ENCODE peak calls at places on chromosomes 12 and 14, in ten cellular contexts. J is heart right ventricle, D is cardiac muscle cell, V is GM13976, A is tibial artery, X is lower leg skin, C is omental fat pad, L is cardiac fibroblast, R is GM12865, F is GM10248. H is an unnamed sample.

GRCh38 chr12:51678086-51678724 is 87.2 kb downstream of the SCN8A start:
- DNase-seq in X (no peak), V (peak), A (no peak), F (peak), J (no peak), C (no peak), D (peak), R (peak), L (peak), H (no peak)

GRCh38 chr14:38867561-38868150 is 235.4 kb downstream of the SEC23A start:
- DNase-seq in L (peak), X (peak), V (peak), F (peak), R (peak), A (peak), J (peak), D (peak), C (peak), H (no peak)

GRCh38 chr14:50602035-50602434 is 42.1 kb downstream of the ATL1 start:
- DNase-seq in R (no peak), V (no peak), A (no peak), C (no peak), F (no peak), D (no peak), J (no peak), X (no peak), L (no peak), H (no peak)

GRCh38 chr12:45122776-45123380 is 72.0 kb upstream of the DBX2 start:
- DNase-seq in J (no peak), C (no peak), X (no peak), A (no peak), F (no peak), D (peak), L (peak), V (no peak), R (peak), H (no peak)

GRCh38 chr14:72089625-72090024 is 157.4 kb downstream of the RGS6 start:
- DNase-seq in V (no peak), R (no peak), D (no peak), J (no peak), L (no peak), X (no peak), A (no peak), F (no peak), C (no peak), H (no peak)

GRCh38 chr14:35818346-35819115 is 7.6 kb upstream of the BRMS1L start:
- DNase-seq in D (peak), R (peak), J (no peak), C (no peak), A (no peak), F (peak), V (peak), L (peak), X (no peak), H (no peak)

GRCh38 chr14:39576258-39576657 is 144.0 kb upstream of the FBXO33 start:
- DNase-seq in X (no peak), A (no peak), V (no peak), L (no peak), F (no peak), R (no peak), J (no peak), D (no peak), C (no peak), H (no peak)

GRCh38 chr14:75654127-75654732 is 6.4 kb downstream of the ERG28 start:
- DNase-seq in D (peak), R (peak), J (peak), X (peak), C (peak), A (peak), V (peak), L (peak), F (peak), H (peak)

GRCh38 chr12:48820406-48820805 is 2.1 kb downstream of the CACNB3 start:
- DNase-seq in X (no peak), V (no peak), J (no peak), D (peak), C (no peak), A (no peak), F (no peak), L (no peak), R (no peak), H (no peak)

GRCh38 chr12:48817957-48818830 is at the start of gene CACNB3:
- DNase-seq in A (peak), X (peak), V (peak), L (peak), D (peak), J (peak), F (peak), R (peak), C (peak), H (peak)

GRCh38 chr12:48819986-48820385 is 1.7 kb downstream of the CACNB3 start:
- DNase-seq in F (no peak), D (no peak), C (no peak), X (no peak), J (no peak), V (no peak), R (no peak), A (no peak), L (no peak), H (no peak)

GRCh38 chr12:48816148-48816854 is 2.0 kb upstream of the CACNB3 start:
- DNase-seq in J (no peak), F (no peak), A (no peak), R (no peak), V (no peak), C (no peak), X (no peak), L (peak), D (peak), H (no peak)

GRCh38 chr12:48818831-48819590 is 715 bp downstream of the CACNB3 start:
- DNase-seq in R (no peak), X (no peak), L (no peak), A (no peak), F (no peak), J (no peak), D (peak), V (peak), C (no peak), H (peak)
- TF ChIP-seq CTCF in R (no peak), X (no peak), L (peak), A (no peak), F (peak), J (no peak), D (peak), V (peak), C (no peak), H (no peak)

GRCh38 chr12:18224745-18225144 is 36.6 kb upstream of the PIK3C2G start:
- DNase-seq in C (no peak), A (no peak), L (peak), R (peak), J (no peak), F (no peak), V (peak), X (no peak), D (peak), H (no peak)
- TF ChIP-seq CTCF in C (no peak), A (peak), L (peak), R (peak), J (peak), F (peak), V (peak), X (no peak), D (peak), H (no peak)

GRCh38 chr12:84502907-84503787 is 409.5 kb downstream of the SLC6A15 start:
- DNase-seq in D (peak), F (peak), R (peak), V (peak), J (no peak), C (no peak), L (peak), A (no peak), X (no peak), H (no peak)

GRCh38 chr12:84502180-84502857 is 410.3 kb downstream of the SLC6A15 start:
- DNase-seq in F (no peak), D (no peak), X (no peak), A (no peak), J (no peak), L (no peak), C (no peak), V (no peak), R (no peak), H (no peak)

GRCh38 chr12:84492381-84492883 is 420.2 kb downstream of the SLC6A15 start:
- DNase-seq in R (no peak), V (no peak), J (no peak), D (no peak), X (no peak), C (no peak), L (no peak), A (no peak), F (no peak), H (no peak)

GRCh38 chr12:84497819-84498218 is 414.8 kb downstream of the SLC6A15 start:
- DNase-seq in A (no peak), R (peak), V (no peak), F (no peak), L (peak), D (peak), X (no peak), J (no peak), C (no peak), H (no peak)
- TF ChIP-seq CTCF in A (no peak), R (peak), V (peak), F (no peak), L (no peak), D (peak), X (no peak), J (no peak), C (no peak), H (no peak)

GRCh38 chr12:19972325-19973288 is 395.7 kb upstream of the PDE3A start:
- DNase-seq in R (peak), F (no peak), X (no peak), J (no peak), D (no peak), V (no peak), L (no peak), C (no peak), A (no peak), H (no peak)

GRCh38 chr12:19971881-19972280 is 396.5 kb upstream of the PDE3A start:
- DNase-seq in C (no peak), J (no peak), D (no peak), V (no peak), F (no peak), X (no peak), R (no peak), L (no peak), A (no peak), H (no peak)

GRCh38 chr12:19970116-19970515 is 398.2 kb upstream of the PDE3A start:
- DNase-seq in D (peak), X (no peak), J (no peak), R (no peak), C (no peak), F (no peak), L (peak), V (no peak), A (no peak), H (no peak)

GRCh38 chr12:19970826-19971225 is 397.5 kb upstream of the PDE3A start:
- DNase-seq in J (no peak), F (no peak), L (no peak), X (no peak), C (no peak), D (no peak), A (no peak), V (no peak), R (no peak), H (no peak)

DNA sequence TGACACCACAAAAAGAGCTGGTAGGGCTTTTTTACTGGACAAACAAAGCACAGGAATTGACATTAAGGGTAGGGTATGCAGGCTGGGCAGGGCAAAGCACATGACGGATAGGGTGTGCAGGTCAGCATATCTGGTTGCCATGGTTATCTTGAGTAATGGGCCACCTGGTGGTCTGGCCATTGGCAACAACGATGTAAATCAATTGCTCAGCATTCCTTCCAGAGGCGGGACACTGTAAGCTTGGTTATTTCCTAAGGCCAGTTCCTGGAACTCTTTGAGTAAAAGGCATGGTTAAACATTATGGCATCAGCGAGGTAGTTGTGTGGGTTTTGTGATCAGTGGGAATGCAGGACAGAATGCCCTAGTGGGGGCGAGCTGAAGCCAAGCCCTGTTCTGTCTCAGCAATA is 396.9 kb upstream of the PDE3A start:
- DNase-seq in F (no peak), V (no peak), C (no peak), J (no peak), L (peak), R (no peak), X (no peak), D (no peak), A (no peak), H (no peak)
- TF ChIP-seq CTCF in F (peak), V (no peak), C (no peak), J (no peak), L (no peak), R (no peak), X (no peak), D (no peak), A (no peak), H (no peak)

DNA sequence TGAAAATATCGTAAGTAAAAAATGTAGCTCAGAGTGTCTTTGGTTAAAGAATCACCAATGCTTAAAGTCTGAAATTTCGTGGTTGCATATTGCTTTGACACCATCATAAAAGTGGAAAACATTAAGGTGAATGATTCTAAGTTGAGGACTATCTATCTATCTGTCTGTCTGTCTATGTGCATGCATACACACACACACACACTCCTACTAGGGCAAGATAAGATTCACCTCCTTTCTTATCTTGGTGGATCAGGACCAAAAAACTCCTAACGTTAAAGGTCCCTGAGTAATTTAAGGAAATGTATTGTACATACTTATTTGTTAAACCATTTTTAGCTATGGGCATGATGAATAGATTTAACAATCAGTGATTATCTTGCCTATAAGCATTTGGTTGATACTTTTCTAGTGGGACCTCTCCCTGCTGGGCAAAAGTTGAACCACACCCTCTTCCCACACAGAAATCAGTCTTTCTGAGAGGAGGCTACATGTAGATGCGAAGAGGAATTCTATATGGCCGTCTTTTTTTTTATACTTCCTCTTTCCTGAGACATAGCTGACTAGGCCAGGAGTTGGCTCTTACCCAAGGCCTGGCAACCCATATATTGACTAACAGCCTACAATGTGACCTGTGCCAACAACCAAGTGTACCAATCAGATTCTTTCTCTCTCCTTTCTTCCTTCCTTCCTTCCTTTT is 19.3 kb upstream of the LLPH start:
- DNase-seq in V (no peak), J (no peak), F (no peak), X (no peak), R (no peak), L (peak), D (peak), C (no peak), A (no peak), H (no peak)
- TF ChIP-seq CTCF in V (no peak), J (peak), F (no peak), X (no peak), R (no peak), L (peak), D (peak), C (no peak), A (no peak), H (no peak)

DNA sequence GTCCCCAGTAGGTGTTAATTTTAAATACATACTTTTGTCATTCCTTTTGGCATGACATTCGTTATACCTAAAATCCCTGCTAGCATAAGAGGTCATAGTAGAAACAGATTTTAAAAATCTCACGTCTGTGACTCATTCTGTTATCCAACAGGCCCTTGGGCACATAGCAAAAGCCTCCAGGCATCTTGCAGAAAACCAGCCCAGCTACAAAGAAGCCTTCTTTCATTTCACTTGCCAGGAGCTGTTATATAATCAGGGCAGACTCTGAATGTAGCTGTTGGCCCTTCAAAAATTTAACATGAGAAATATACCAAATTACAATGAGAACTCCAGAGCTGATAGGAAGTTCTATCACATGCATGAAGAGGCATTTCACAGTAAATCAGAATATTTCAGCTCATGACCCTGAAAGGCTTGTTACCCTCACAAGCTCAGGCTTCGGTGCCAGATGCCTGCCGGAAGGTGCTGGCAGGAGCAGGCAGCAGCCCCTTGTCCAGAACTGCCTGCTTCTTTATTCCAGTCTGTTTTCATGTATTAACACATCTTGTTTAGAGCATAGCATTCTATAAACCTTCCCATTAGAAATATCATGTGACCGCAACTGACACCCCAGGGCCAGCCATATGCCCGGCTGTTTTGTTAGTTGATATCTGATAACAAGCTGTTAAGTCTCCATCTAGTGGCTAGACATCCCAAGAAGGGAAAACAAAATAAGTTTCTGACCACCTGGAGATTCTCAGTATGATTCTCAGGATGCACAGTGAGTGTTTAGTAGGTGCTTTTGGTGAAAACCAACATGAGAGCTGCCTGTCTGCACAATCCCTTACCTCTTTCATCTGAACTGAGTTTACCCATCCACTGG is 17.8 kb downstream of the E2F7 start:
- DNase-seq in C (no peak), L (peak), D (no peak), V (no peak), R (no peak), X (no peak), F (no peak), J (no peak), A (no peak), H (no peak)
- TF ChIP-seq CTCF in C (no peak), L (no peak), D (no peak), V (peak), R (no peak), X (no peak), F (no peak), J (no peak), A (no peak), H (no peak)

GRCh38 chr14:71022015-71022919 is 115.0 kb downstream of the PCNX1 start:
- DNase-seq in V (no peak), X (no peak), J (no peak), D (no peak), C (no peak), R (no peak), A (no peak), L (no peak), F (no peak), H (no peak)
- TF ChIP-seq CTCF in V (no peak), X (no peak), J (no peak), D (no peak), C (no peak), R (no peak), A (no peak), L (no peak), F (no peak), H (no peak)

DNA sequence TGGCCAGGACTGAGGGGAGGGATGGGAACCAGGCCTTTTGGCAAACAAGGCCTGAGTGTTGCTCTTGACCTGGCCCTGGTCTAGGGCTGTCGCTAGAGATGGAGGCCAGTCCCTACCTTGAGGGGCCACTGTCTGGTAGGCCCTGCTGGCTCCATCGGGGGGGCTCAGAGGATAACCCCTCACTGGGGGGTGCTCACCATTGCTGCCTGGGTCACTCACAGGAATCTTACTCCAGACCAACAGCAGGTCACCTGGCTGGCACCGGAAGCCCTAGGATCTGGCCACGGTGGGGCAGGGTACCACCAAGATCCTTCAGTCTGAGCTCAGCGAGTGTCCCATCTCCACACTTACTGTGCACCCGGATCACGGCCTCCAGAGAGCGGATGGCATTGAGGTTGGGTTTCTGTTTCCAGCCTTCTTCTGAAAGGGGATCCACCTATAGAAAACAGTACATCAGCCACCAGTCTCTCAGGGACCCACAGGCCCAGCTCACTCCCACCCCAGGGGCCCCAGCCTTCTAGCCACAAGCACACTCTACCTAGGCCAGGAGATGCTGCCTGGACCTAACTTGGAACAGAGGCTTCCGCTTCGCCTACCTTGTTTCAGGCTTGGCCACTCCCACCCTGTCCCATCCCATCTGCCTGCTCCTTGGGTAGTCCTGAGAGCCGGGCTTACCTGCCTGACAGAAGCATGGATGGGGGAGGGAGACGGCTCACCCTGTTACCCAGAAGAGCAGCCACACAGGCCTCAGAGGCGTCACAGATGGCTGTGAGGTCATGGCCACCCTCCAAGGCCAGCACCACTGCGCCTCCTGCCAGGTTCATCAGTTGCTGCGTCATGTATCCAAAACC is 12.2 kb downstream of the SLC48A1 start:
- DNase-seq in D (no peak), J (peak), C (no peak), R (no peak), V (no peak), L (no peak), F (no peak), X (no peak), A (no peak), H (no peak)
- TF ChIP-seq CTCF in D (no peak), J (no peak), C (no peak), R (no peak), V (no peak), L (no peak), F (no peak), X (no peak), A (no peak), H (no peak)

H was measured in activated B cell treated with CpG ODN at 0.5 μM for 24 hours.